ENCODE peak calls at places on chromosome 18, in seven cellular contexts. One of them, this sample, is unnamed.

GRCh38 chr18:54173250-54173649 is 51.2 kb downstream of the MBD2 start:
- DNase-seq in right atrium auricular region: no peak
- DNase-seq in PC-3: no peak
- DNase-seq in cardiac fibroblast: no peak
- DNase-seq in endodermal cell: no peak
- DNase-seq in cardiac muscle cell: no peak
- DNase-seq in upper lobe of right lung: no peak
- DNase-seq in this sample: no peak

GRCh38 chr18:74778191-74778847 is 180.6 kb downstream of the ZNF407 start:
- DNase-seq in cardiac muscle cell: no peak
- DNase-seq in endodermal cell: no peak
- DNase-seq in cardiac fibroblast: peak
- DNase-seq in upper lobe of right lung: no peak
- DNase-seq in PC-3: no peak
- DNase-seq in right atrium auricular region: no peak
- DNase-seq in this sample: no peak

GRCh38 chr18:47882641-47883040 is 47.8 kb downstream of the SMAD2 start:
- DNase-seq in PC-3: peak
- DNase-seq in right atrium auricular region: no peak
- DNase-seq in upper lobe of right lung: no peak
- DNase-seq in cardiac fibroblast: peak
- DNase-seq in cardiac muscle cell: no peak
- DNase-seq in endodermal cell: no peak
- DNase-seq in this sample: peak

GRCh38 chr18:22827216-22827615 is 105.9 kb upstream of the RBBP8 start:
- DNase-seq in cardiac fibroblast: peak
- DNase-seq in cardiac muscle cell: no peak
- DNase-seq in upper lobe of right lung: no peak
- DNase-seq in PC-3: peak
- DNase-seq in endodermal cell: no peak
- DNase-seq in right atrium auricular region: no peak
- DNase-seq in this sample: peak

GRCh38 chr18:11906926-11907874 is 917 bp downstream of the MPPE1 start:
- DNase-seq in upper lobe of right lung: no peak
- DNase-seq in cardiac muscle cell: no peak
- DNase-seq in endodermal cell: peak
- DNase-seq in cardiac fibroblast: no peak
- DNase-seq in right atrium auricular region: no peak
- DNase-seq in PC-3: no peak
- DNase-seq in this sample: peak

GRCh38 chr18:48816554-48816953 is 134.2 kb downstream of the SMAD7 start:
- DNase-seq in upper lobe of right lung: no peak
- DNase-seq in PC-3: no peak
- DNase-seq in cardiac fibroblast: no peak
- DNase-seq in cardiac muscle cell: no peak
- DNase-seq in right atrium auricular region: peak
- DNase-seq in endodermal cell: no peak
- DNase-seq in this sample: no peak

GRCh38 chr18:35049111-35050003 is 8.1 kb downstream of the MAPRE2 start:
- DNase-seq in upper lobe of right lung: no peak
- DNase-seq in cardiac muscle cell: no peak
- DNase-seq in endodermal cell: no peak
- DNase-seq in right atrium auricular region: no peak
- DNase-seq in cardiac fibroblast: no peak
- DNase-seq in PC-3: no peak
- DNase-seq in this sample: no peak

GRCh38 chr18:34709631-34710429 is at the start of gene DTNA:
- DNase-seq in PC-3: peak
- DNase-seq in cardiac fibroblast: peak
- DNase-seq in endodermal cell: no peak
- DNase-seq in upper lobe of right lung: no peak
- DNase-seq in right atrium auricular region: no peak
- DNase-seq in cardiac muscle cell: peak
- DNase-seq in this sample: peak

GRCh38 chr18:11154369-11154982 is 5.1 kb upstream of the PIEZO2 start:
- DNase-seq in PC-3: peak
- DNase-seq in cardiac muscle cell: peak
- DNase-seq in endodermal cell: no peak
- DNase-seq in right atrium auricular region: no peak
- DNase-seq in cardiac fibroblast: peak
- DNase-seq in upper lobe of right lung: no peak
- DNase-seq in this sample: peak

GRCh38 chr18:48806551-48807261 is 144.1 kb downstream of the SMAD7 start:
- DNase-seq in PC-3: no peak
- DNase-seq in upper lobe of right lung: peak
- DNase-seq in cardiac fibroblast: no peak
- DNase-seq in cardiac muscle cell: no peak
- DNase-seq in endodermal cell: peak
- DNase-seq in right atrium auricular region: peak
- DNase-seq in this sample: no peak

GRCh38 chr18:68439672-68440071 is 275.2 kb downstream of the TMX3 start:
- DNase-seq in upper lobe of right lung: no peak
- DNase-seq in right atrium auricular region: no peak
- DNase-seq in PC-3: no peak
- DNase-seq in cardiac muscle cell: no peak
- DNase-seq in endodermal cell: no peak
- DNase-seq in cardiac fibroblast: peak
- DNase-seq in this sample: peak

GRCh38 chr18:76451475-76452331 is 43.3 kb downstream of the ZNF516 start:
- DNase-seq in right atrium auricular region: peak
- DNase-seq in PC-3: no peak
- DNase-seq in cardiac fibroblast: no peak
- DNase-seq in cardiac muscle cell: no peak
- DNase-seq in endodermal cell: peak
- DNase-seq in upper lobe of right lung: no peak
- DNase-seq in this sample: no peak

GRCh38 chr18:45664824-45665763 is 49.8 kb downstream of the SLC14A2 start:
- DNase-seq in cardiac fibroblast: peak
- DNase-seq in endodermal cell: peak
- DNase-seq in PC-3: peak
- DNase-seq in cardiac muscle cell: peak
- DNase-seq in upper lobe of right lung: no peak
- DNase-seq in right atrium auricular region: peak
- DNase-seq in this sample: peak

GRCh38 chr18:79516441-79516931 is 120.8 kb downstream of the NFATC1 start:
- DNase-seq in right atrium auricular region: peak
- DNase-seq in endodermal cell: peak
- DNase-seq in PC-3: no peak
- DNase-seq in cardiac fibroblast: no peak
- DNase-seq in cardiac muscle cell: no peak
- DNase-seq in upper lobe of right lung: peak
- DNase-seq in this sample: no peak

GRCh38 chr18:27750014-27750413 is 426.9 kb downstream of the CDH2 start:
- DNase-seq in cardiac muscle cell: peak
- DNase-seq in upper lobe of right lung: no peak
- DNase-seq in cardiac fibroblast: peak
- DNase-seq in endodermal cell: peak
- DNase-seq in right atrium auricular region: no peak
- DNase-seq in PC-3: peak
- DNase-seq in this sample: peak

GRCh38 chr18:50819027-50819726 is 639 bp downstream of the MRO start:
- DNase-seq in right atrium auricular region: no peak
- DNase-seq in cardiac muscle cell: peak
- DNase-seq in upper lobe of right lung: peak
- DNase-seq in PC-3: peak
- DNase-seq in endodermal cell: peak
- DNase-seq in cardiac fibroblast: peak
- DNase-seq in this sample: peak

GRCh38 chr18:33579147-33579867 is 1.3 kb downstream of the ASXL3 start:
- DNase-seq in endodermal cell: no peak
- DNase-seq in upper lobe of right lung: no peak
- DNase-seq in cardiac fibroblast: no peak
- DNase-seq in PC-3: no peak
- DNase-seq in cardiac muscle cell: peak
- DNase-seq in right atrium auricular region: no peak
- DNase-seq in this sample: no peak

GRCh38 chr18:26133652-26134051 is at the start of gene PSMA8:
- DNase-seq in cardiac fibroblast: peak
- DNase-seq in upper lobe of right lung: peak
- DNase-seq in endodermal cell: peak
- DNase-seq in cardiac muscle cell: no peak
- DNase-seq in PC-3: no peak
- DNase-seq in right atrium auricular region: no peak
- DNase-seq in this sample: no peak

GRCh38 chr18:54191352-54191751 is 33.1 kb downstream of the MBD2 start:
- DNase-seq in cardiac muscle cell: no peak
- DNase-seq in PC-3: peak
- DNase-seq in upper lobe of right lung: no peak
- DNase-seq in cardiac fibroblast: no peak
- DNase-seq in right atrium auricular region: no peak
- DNase-seq in endodermal cell: no peak
- DNase-seq in this sample: no peak

GRCh38 chr18:55586841-55587240 is 1.2 kb downstream of the TCF4 start:
- DNase-seq in cardiac fibroblast: peak
- DNase-seq in upper lobe of right lung: no peak
- DNase-seq in cardiac muscle cell: no peak
- DNase-seq in right atrium auricular region: no peak
- DNase-seq in endodermal cell: peak
- DNase-seq in PC-3: no peak
- DNase-seq in this sample: peak

GRCh38 chr18:38019292-38019691 is 453.7 kb upstream of the CELF4 start:
- DNase-seq in cardiac muscle cell: peak
- DNase-seq in right atrium auricular region: no peak
- DNase-seq in upper lobe of right lung: no peak
- DNase-seq in PC-3: no peak
- DNase-seq in endodermal cell: no peak
- DNase-seq in cardiac fibroblast: no peak
- DNase-seq in this sample: no peak

GRCh38 chr18:73645175-73645715 is 502.4 kb downstream of the FBXO15 start:
- DNase-seq in cardiac muscle cell: no peak
- DNase-seq in cardiac fibroblast: no peak
- DNase-seq in upper lobe of right lung: no peak
- DNase-seq in right atrium auricular region: no peak
- DNase-seq in endodermal cell: no peak
- DNase-seq in PC-3: peak
- DNase-seq in this sample: peak

GRCh38 chr18:58409802-58410445 is 219.0 kb downstream of the ALPK2 start:
- DNase-seq in right atrium auricular region: no peak
- DNase-seq in upper lobe of right lung: no peak
- DNase-seq in cardiac muscle cell: no peak
- DNase-seq in cardiac fibroblast: no peak
- DNase-seq in PC-3: no peak
- DNase-seq in endodermal cell: no peak
- DNase-seq in this sample: no peak

GRCh38 chr18:58412844-58413666 is 215.8 kb downstream of the ALPK2 start:
- DNase-seq in endodermal cell: no peak
- DNase-seq in cardiac muscle cell: no peak
- DNase-seq in cardiac fibroblast: no peak
- DNase-seq in PC-3: no peak
- DNase-seq in right atrium auricular region: no peak
- DNase-seq in upper lobe of right lung: no peak
- DNase-seq in this sample: no peak

GRCh38 chr18:58408665-58409064 is 220.2 kb downstream of the ALPK2 start:
- DNase-seq in upper lobe of right lung: no peak
- DNase-seq in right atrium auricular region: no peak
- DNase-seq in endodermal cell: no peak
- DNase-seq in PC-3: no peak
- DNase-seq in cardiac fibroblast: no peak
- DNase-seq in cardiac muscle cell: no peak
- DNase-seq in this sample: no peak

GRCh38 chr18:58413667-58414628 is 214.9 kb downstream of the ALPK2 start:
- DNase-seq in PC-3: no peak
- DNase-seq in upper lobe of right lung: no peak
- DNase-seq in endodermal cell: peak
- DNase-seq in cardiac muscle cell: no peak
- DNase-seq in right atrium auricular region: no peak
- DNase-seq in cardiac fibroblast: no peak
- DNase-seq in this sample: no peak

GRCh38 chr18:58411323-58411722 is 217.6 kb downstream of the ALPK2 start:
- DNase-seq in PC-3: no peak
- DNase-seq in cardiac fibroblast: no peak
- DNase-seq in endodermal cell: no peak
- DNase-seq in cardiac muscle cell: no peak
- DNase-seq in upper lobe of right lung: no peak
- DNase-seq in right atrium auricular region: no peak
- DNase-seq in this sample: no peak
- TF ChIP-seq CTCF in PC-3: no peak
- TF ChIP-seq CTCF in cardiac fibroblast: no peak
- TF ChIP-seq CTCF in endodermal cell: no peak
- TF ChIP-seq CTCF in cardiac muscle cell: no peak
- TF ChIP-seq CTCF in upper lobe of right lung: no peak
- TF ChIP-seq CTCF in right atrium auricular region: no peak
- TF ChIP-seq CTCF in this sample: no peak

DNA sequence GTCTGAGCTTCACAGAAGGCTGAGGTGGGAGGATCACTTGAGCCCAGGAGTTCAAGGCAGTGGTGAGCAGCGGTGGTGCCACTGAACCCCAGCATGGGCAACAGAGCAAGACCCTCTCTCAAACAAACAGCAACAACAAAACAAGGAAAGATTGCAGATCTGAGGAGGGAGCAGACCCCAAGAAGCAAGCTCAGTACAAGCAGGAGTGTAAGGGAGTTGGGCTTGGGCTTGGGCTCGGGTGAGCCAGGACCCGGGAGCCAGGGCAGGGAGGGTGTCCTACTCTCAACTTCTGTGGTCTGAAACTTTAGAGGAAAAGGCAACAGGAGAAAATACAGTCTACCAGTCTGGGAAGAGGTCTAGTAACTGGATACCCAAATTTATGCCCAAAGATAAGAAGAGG is 92.0 kb upstream of the RAB12 start:
- DNase-seq in right atrium auricular region: no peak
- DNase-seq in PC-3: no peak
- DNase-seq in cardiac muscle cell: no peak
- DNase-seq in endodermal cell: no peak
- DNase-seq in upper lobe of right lung: no peak
- DNase-seq in cardiac fibroblast: no peak
- DNase-seq in this sample: no peak
- H3K4me3 ChIP-seq in right atrium auricular region: no peak
- H3K4me3 ChIP-seq in PC-3: no peak
- H3K4me3 ChIP-seq in cardiac muscle cell: no peak
- H3K4me3 ChIP-seq in endodermal cell: no peak
- H3K4me3 ChIP-seq in upper lobe of right lung: no peak
- H3K4me3 ChIP-seq in cardiac fibroblast: no peak
- H3K4me3 ChIP-seq in this sample: no peak

DNA sequence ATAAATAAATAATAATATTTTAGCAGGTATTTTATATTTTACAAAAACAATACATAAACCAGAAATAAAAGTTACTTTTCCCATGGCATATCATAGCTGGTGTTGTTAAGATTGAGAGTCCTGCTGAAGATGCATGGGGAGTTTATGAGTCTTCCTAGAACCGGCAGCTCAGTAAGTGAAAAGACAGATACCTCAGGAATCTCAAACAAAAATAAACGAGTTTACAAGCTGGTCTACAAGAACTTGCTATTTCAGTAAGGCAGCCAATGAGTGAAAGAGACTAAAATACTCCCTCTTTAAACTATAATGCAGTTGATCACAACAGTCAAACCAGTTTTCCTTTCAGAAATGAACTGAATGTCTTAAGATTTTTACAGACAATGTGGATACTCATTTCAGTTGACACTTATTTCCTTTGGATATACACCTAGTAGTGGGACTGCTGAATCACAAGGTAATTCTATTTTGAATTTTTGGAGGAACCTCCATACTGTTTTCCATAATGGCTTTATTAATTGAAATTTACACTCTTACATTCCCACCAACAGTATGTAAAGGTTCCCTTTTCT is 8.9 kb downstream of the GAREM1 start:
- DNase-seq in endodermal cell: no peak
- DNase-seq in PC-3: no peak
- DNase-seq in upper lobe of right lung: no peak
- DNase-seq in cardiac fibroblast: no peak
- DNase-seq in cardiac muscle cell: no peak
- DNase-seq in right atrium auricular region: no peak
- DNase-seq in this sample: no peak
- TF ChIP-seq CTCF in endodermal cell: peak
- TF ChIP-seq CTCF in PC-3: no peak
- TF ChIP-seq CTCF in upper lobe of right lung: peak
- TF ChIP-seq CTCF in cardiac fibroblast: peak
- TF ChIP-seq CTCF in cardiac muscle cell: no peak
- TF ChIP-seq CTCF in right atrium auricular region: no peak
- TF ChIP-seq CTCF in this sample: no peak

GRCh38 chr18:63575680-63576079 is 11.5 kb upstream of the SERPINB13 start:
- DNase-seq in endodermal cell: no peak
- DNase-seq in cardiac muscle cell: no peak
- DNase-seq in cardiac fibroblast: no peak
- DNase-seq in right atrium auricular region: no peak
- DNase-seq in upper lobe of right lung: no peak
- DNase-seq in PC-3: no peak
- DNase-seq in this sample: no peak
- H3K4me3 ChIP-seq in endodermal cell: no peak
- H3K4me3 ChIP-seq in cardiac muscle cell: no peak
- H3K4me3 ChIP-seq in cardiac fibroblast: no peak
- H3K4me3 ChIP-seq in right atrium auricular region: no peak
- H3K4me3 ChIP-seq in upper lobe of right lung: no peak
- H3K4me3 ChIP-seq in PC-3: no peak
- H3K4me3 ChIP-seq in this sample: no peak

This sample was measured in fibroblast of pulmonary artery.